ENCODE peak calls at places on chromosome 1, in seven cellular contexts. R, N, F, O, D, C and W are unnamed samples.

GRCh38 chr1:222096476-222096772 is 354.5 kb upstream of the DUSP10 start:
- DNase-seq in N (no peak), D (no peak), C (no peak), F (no peak), O (no peak), R (no peak), W (no peak)

GRCh38 chr1:3892748-3893147 is 7.3 kb downstream of the C1orf174 start:
- DNase-seq in D (no peak), O (no peak), N (no peak), R (no peak), C (no peak), F (no peak), W (no peak)

GRCh38 chr1:201605385-201605747 is 66.4 kb downstream of the NAV1 start:
- DNase-seq in C (no peak), O (no peak), D (no peak), R (no peak), N (no peak), F (no peak), W (no peak)

GRCh38 chr1:228008391-228009115 is 1.8 kb downstream of the WNT3A start:
- DNase-seq in D (no peak), C (no peak), R (no peak), N (no peak), F (no peak), O (no peak), W (no peak)

GRCh38 chr1:210792703-210793102 is 341.2 kb downstream of the KCNH1 start:
- DNase-seq in D (no peak), F (no peak), R (no peak), N (peak; percentile 65), C (no peak), O (no peak), W (no peak)

GRCh38 chr1:196317535-196318522 is 290.4 kb downstream of the KCNT2 start:
- DNase-seq in C (no peak), R (peak; percentile 7), O (peak; percentile 13), N (no peak), F (peak; percentile 11), D (no peak), W (no peak)

GRCh38 chr1:93447481-93448291 is at the start of gene FNBP1L:
- DNase-seq in D (peak; percentile 78), O (peak; percentile 92), C (peak; percentile 56), F (peak; percentile 12), R (no peak), N (no peak), W (peak; percentile 93)

GRCh38 chr1:101261629-101262028 is 24.8 kb downstream of the S1PR1 start:
- DNase-seq in D (no peak), O (no peak), R (no peak), F (no peak), N (no peak), C (no peak), W (no peak)

GRCh38 chr1:234535763-234536515 is 57.0 kb upstream of the TARBP1 start:
- DNase-seq in D (no peak), N (no peak), C (no peak), R (peak; percentile 38), F (no peak), O (no peak), W (no peak)

DNA sequence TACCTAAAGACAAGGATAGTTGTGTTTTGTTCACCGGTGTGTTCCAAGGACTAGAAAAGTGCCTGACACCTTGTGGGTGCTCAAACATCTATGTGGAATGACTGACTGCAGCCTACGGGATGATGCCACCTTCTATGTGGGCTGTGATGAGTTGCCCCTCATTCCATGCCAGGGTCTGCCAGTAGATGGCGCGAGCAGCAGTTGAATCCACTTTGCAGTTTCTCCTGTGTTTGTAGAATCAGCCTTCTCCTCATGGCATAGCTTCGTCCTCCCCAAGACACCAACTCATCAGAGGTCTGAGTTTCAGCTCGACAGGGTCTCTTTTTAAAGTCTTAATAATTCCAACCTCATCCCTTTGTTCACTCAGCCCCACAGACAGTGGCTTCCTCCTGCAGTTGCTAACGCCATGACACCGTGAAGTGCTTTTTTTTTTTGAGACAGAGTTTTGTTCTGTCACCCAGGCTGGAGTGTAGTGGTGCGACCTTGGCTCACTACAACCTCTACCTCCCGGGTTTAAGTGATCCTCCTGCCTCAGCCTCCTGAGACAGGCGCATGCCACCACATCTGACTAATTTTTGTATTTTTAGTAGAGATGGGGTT is 133.7 kb downstream of the CAPN8 start:
- DNase-seq in R (no peak), O (peak; percentile 59), F (peak; percentile 61), N (no peak), D (no peak), C (peak; percentile 13), W (peak; percentile 90)
- TF ChIP-seq CTCF in R (peak; percentile 59), O (peak; percentile 82), F (peak; percentile 88), N (peak; percentile 87), D (peak; percentile 38), C (peak; percentile 37), W (peak; percentile 93)

GRCh38 chr1:154764773-154765172 is 105.3 kb downstream of the KCNN3 start:
- DNase-seq in D (no peak), R (no peak), O (no peak), N (no peak), C (no peak), F (no peak), W (no peak)

GRCh38 chr1:154767315-154768240 is 102.5 kb downstream of the KCNN3 start:
- DNase-seq in O (no peak), R (no peak), F (no peak), D (peak; percentile 45), N (no peak), C (no peak), W (no peak)

GRCh38 chr1:154768456-154769125 is 101.5 kb downstream of the KCNN3 start:
- DNase-seq in D (no peak), N (no peak), R (no peak), F (no peak), O (no peak), C (no peak), W (no peak)

GRCh38 chr1:154764181-154764580 is 105.9 kb downstream of the KCNN3 start:
- DNase-seq in D (no peak), N (no peak), O (no peak), C (no peak), F (no peak), R (no peak), W (no peak)

GRCh38 chr1:154765970-154766369 is 104.1 kb downstream of the KCNN3 start:
- DNase-seq in N (no peak), D (no peak), R (no peak), F (no peak), C (no peak), O (peak; percentile 57), W (no peak)
- TF ChIP-seq CTCF in N (peak; percentile 59), D (no peak), R (peak; percentile 31), F (peak; percentile 11), C (no peak), O (peak; percentile 61), W (peak; percentile 76)

GRCh38 chr1:48686159-48686558 is 90.5 kb downstream of the BEND5 start:
- DNase-seq in D (no peak), C (no peak), N (no peak), O (no peak), R (no peak), F (no peak), W (no peak)

GRCh38 chr1:48684381-48684780 is 92.3 kb downstream of the BEND5 start:
- DNase-seq in F (no peak), R (no peak), C (no peak), N (no peak), O (no peak), D (no peak), W (no peak)

GRCh38 chr1:48687271-48688045 is 89.2 kb downstream of the BEND5 start:
- DNase-seq in F (no peak), D (no peak), O (no peak), N (peak; percentile 42), R (no peak), C (no peak), W (no peak)

GRCh38 chr1:48691429-48692001 is 85.2 kb downstream of the BEND5 start:
- DNase-seq in D (no peak), F (peak; percentile 16), C (no peak), R (no peak), O (no peak), N (no peak), W (no peak)

GRCh38 chr1:48688102-48688760 is 88.5 kb downstream of the BEND5 start:
- DNase-seq in N (no peak), O (no peak), F (peak; percentile 11), R (no peak), C (no peak), D (no peak), W (no peak)
- TF ChIP-seq CTCF in N (peak; percentile 35), O (no peak), F (peak; percentile 45), R (peak; percentile 12), C (no peak), D (peak; percentile 57), W (peak; percentile 38)

DNA sequence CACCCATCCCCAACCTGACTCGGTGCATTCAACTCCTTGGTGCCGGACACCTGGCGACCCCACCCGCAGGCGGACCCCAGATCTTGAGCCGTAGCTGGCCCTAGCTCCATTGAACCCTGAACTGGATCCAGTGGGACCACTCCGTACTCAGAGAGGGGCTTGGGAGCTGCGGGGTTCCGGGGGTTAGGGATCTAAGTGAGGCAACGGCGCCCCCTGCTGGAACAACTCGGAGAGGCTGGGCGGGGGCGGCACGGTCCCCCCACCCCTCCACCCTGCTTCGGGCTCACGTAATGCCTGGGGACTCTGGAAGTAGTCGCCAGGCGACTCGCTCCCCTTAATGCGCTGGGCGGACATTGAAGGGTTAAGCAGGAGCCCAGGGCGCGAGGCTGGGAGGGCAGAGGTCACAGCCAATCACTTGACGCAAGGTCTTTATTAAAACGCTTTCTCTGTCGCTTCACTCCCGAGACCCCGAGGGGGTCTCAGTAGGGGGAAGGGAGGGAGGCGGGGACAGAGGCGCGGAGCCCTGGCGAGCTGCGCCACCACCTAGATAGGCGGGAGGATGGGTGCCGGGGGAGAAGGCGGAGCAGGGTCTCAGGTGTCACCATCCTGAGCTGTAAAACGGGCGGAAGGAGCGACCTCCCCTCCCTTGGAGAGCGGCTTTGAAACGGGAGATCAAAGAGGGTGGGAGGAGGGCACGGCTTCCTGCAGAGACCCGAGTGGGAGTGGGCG is 699 bp upstream of the CRABP2 start:
- DNase-seq in N (no peak), O (peak; percentile 94), D (peak; percentile 81), C (peak; percentile 79), R (no peak), F (peak; percentile 54), W (peak; percentile 98)
- TF ChIP-seq CTCF in N (peak; percentile 91), O (peak; percentile 89), D (peak; percentile 93), C (peak; percentile 82), R (peak; percentile 81), F (peak; percentile 77), W (peak; percentile 72)

DNA sequence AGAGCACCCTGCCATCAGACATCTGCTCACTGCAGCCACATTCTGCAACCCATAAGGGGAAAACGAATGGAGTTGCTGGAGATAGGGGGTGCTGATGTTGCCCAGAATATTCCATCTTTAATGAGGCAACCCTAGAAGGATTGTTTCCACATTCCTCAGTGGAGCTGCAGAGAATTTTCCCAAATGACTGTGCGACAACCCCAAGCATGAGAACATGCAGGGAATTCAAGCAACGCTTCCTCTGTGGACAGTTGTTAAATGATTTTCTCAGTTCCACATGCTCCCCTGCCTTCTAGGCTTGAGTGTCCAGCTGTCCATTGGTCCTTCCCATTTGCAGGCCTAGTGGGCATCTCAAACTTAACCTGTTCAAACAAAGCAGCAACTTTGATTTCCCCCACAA is 20.5 kb upstream of the UBL4B start:
- DNase-seq in F (no peak), R (no peak), C (no peak), O (no peak), N (no peak), D (no peak), W (no peak)
- TF ChIP-seq CTCF in F (no peak), R (no peak), C (no peak), O (no peak), N (no peak), D (no peak), W (no peak)